ENCODE peak calls at places on chromosomes 7 and 10, in eight cellular contexts. L is fibroblast of the aortic adventitia, U is NCI-H1436, E is EH, Z is HCEC 1CT, Y is dorsolateral prefrontal cortex, N is Daoy, A is skeletal muscle cell. J is an unnamed sample.

GRCh38 chr7:12162420-12163113 is 48.5 kb upstream of the TMEM106B start:
- DNase-seq in Y (no peak), Z (peak; percentile 87), A (peak; percentile 42), U (no peak), L (peak; percentile 92), N (peak; percentile 82), E (peak; percentile 41), J (peak; percentile 67)

GRCh38 chr10:32142646-32143045 is 86.4 kb upstream of the KIF5B start:
- DNase-seq in Y (no peak), A (peak; percentile 31), U (no peak), N (no peak), L (peak; percentile 45), Z (no peak), E (peak; percentile 70), J (no peak)

GRCh38 chr10:72320676-72321247 is 34.0 kb downstream of the DNAJB12 start:
- DNase-seq in Z (peak; percentile 99), U (peak; percentile 89), E (peak; percentile 99), N (peak; percentile 96), L (peak; percentile 100), Y (no peak), A (peak; percentile 99), J (peak; percentile 100)

GRCh38 chr7:121954803-121955202 is 81.8 kb downstream of the PTPRZ1 start:
- DNase-seq in Z (peak; percentile 82), U (no peak), A (peak; percentile 47), N (peak; percentile 55), Y (no peak), E (peak; percentile 54), L (peak; percentile 81), J (no peak)

GRCh38 chr7:30474893-30475292 is 3.7 kb downstream of the NOD1 start:
- DNase-seq in A (peak; percentile 93), N (no peak), E (peak; percentile 48), Y (no peak), Z (peak; percentile 67), U (no peak), L (peak; percentile 99), J (no peak)

GRCh38 chr7:32586291-32587221 is 91.3 kb downstream of the AVL9 start:
- DNase-seq in L (peak; percentile 97), Z (peak; percentile 97), Y (no peak), E (peak; percentile 97), U (no peak), A (peak; percentile 95), N (peak; percentile 98), J (peak; percentile 70)

GRCh38 chr10:33129181-33129928 is 171.3 kb upstream of the ITGB1 start:
- DNase-seq in E (peak; percentile 98), Z (peak; percentile 98), L (peak; percentile 93), A (peak; percentile 94), U (no peak), N (peak; percentile 74), Y (no peak), J (peak; percentile 96)

GRCh38 chr7:105648561-105649401 is 67.5 kb upstream of the EFCAB10 start:
- DNase-seq in Z (no peak), L (no peak), N (peak; percentile 64), E (peak; percentile 9), A (no peak), Y (no peak), U (peak; percentile 79), J (no peak)

GRCh38 chr10:109861051-109861450 is 62.3 kb downstream of the XPNPEP1 start:
- DNase-seq in U (no peak), E (no peak), Z (no peak), L (no peak), N (no peak), Y (no peak), A (no peak), J (no peak)

GRCh38 chr7:131231381-131232220 is 96.1 kb upstream of the MKLN1 start:
- DNase-seq in Y (no peak), L (peak; percentile 71), E (peak; percentile 70), A (peak; percentile 58), N (peak; percentile 47), Z (peak; percentile 24), U (no peak), J (no peak)

GRCh38 chr7:39073432-39073831 is 95.7 kb downstream of the POU6F2 start:
- DNase-seq in N (peak; percentile 33), Y (no peak), A (no peak), L (no peak), E (no peak), U (no peak), Z (no peak), J (no peak)

GRCh38 chr10:5888352-5888751 is 1.3 kb downstream of the ANKRD16 start:
- DNase-seq in Z (peak; percentile 13), A (no peak), L (peak; percentile 61), N (no peak), Y (no peak), U (no peak), E (peak; percentile 45), J (no peak)

GRCh38 chr7:28311670-28312069 is 100.6 kb upstream of the CREB5 start:
- DNase-seq in L (no peak), N (no peak), U (no peak), Y (no peak), E (no peak), A (no peak), Z (no peak), J (no peak)

GRCh38 chr10:86023931-86024554 is 342.6 kb downstream of the GRID1 start:
- DNase-seq in Y (no peak), Z (no peak), E (no peak), A (no peak), U (no peak), L (no peak), N (no peak), J (no peak)

GRCh38 chr7:152145853-152146466 is 120.5 kb downstream of the GALNT11 start:
- DNase-seq in L (peak; percentile 95), Y (no peak), N (peak; percentile 69), Z (peak; percentile 34), E (peak; percentile 84), A (peak; percentile 14), U (no peak), J (peak; percentile 43)

GRCh38 chr7:55517936-55518689 is 54.2 kb downstream of the VOPP1 start:
- DNase-seq in U (no peak), L (no peak), Y (no peak), E (no peak), N (no peak), Z (no peak), A (no peak), J (no peak)

GRCh38 chr7:116772423-116772852 is 89.9 kb upstream of the CAPZA2 start:
- DNase-seq in N (peak; percentile 54), Z (peak; percentile 83), L (peak; percentile 76), E (peak; percentile 78), Y (no peak), U (no peak), A (no peak), J (peak; percentile 97)

GRCh38 chr10:102152545-102152890 is 329 bp downstream of the NOLC1 start:
- DNase-seq in L (no peak), Y (no peak), A (no peak), Z (peak; percentile 15), E (no peak), U (no peak), N (peak; percentile 31), J (peak; percentile 25)

GRCh38 chr10:114356786-114357588 is 47.3 kb downstream of the AFAP1L2 start:
- DNase-seq in U (no peak), L (peak; percentile 19), N (peak; percentile 57), Y (no peak), Z (peak; percentile 59), E (no peak), A (no peak), J (no peak)